ENCODE peak calls at places on chromosome 13, in four cellular contexts. D is stimulated activated CD4-positive, alpha-beta T cell treated with anti-CD3 and anti-CD28 coated beads, Interleukin-15, amount 100 ng/mL, for 1 hour; C is choroid plexus epithelial cell; J is left cardiac atrium. W is an unnamed sample.

GRCh38 chr13:23859904-23860303 is 29.3 kb downstream of the MIPEP start:
- DNase-seq in D (no peak), C (no peak), J (no peak), W (no peak)

GRCh38 chr13:114105351-114106225 is 26.8 kb downstream of the RASA3 start:
- DNase-seq in C (peak; percentile 52), D (no peak), J (peak; percentile 23), W (no peak)

GRCh38 chr13:114145722-114146121 is 13.3 kb upstream of the RASA3 start:
- DNase-seq in C (no peak), D (no peak), J (no peak), W (no peak)

GRCh38 chr13:40483601-40484000 is 182.8 kb downstream of the FOXO1 start:
- DNase-seq in J (no peak), D (no peak), C (no peak), W (no peak)

GRCh38 chr13:51032831-51033230 is 78.2 kb downstream of the C13orf42 start:
- DNase-seq in C (no peak), J (no peak), D (no peak), W (no peak)

GRCh38 chr13:31860002-31860401 is 120.7 kb downstream of the RXFP2 start:
- DNase-seq in C (no peak), J (no peak), D (no peak), W (no peak)

GRCh38 chr13:101424381-101425155 is 8.3 kb upstream of the NALCN start:
- DNase-seq in D (no peak), C (peak; percentile 30), J (peak; percentile 28), W (no peak)

GRCh38 chr13:76822691-76823267 is 63.4 kb downstream of the KCTD12 start:
- DNase-seq in J (no peak), D (no peak), C (peak; percentile 74), W (no peak)

GRCh38 chr13:49580980-49581680 is 4.2 kb downstream of the RCBTB1 start:
- DNase-seq in D (no peak), J (no peak), C (no peak), W (no peak)

GRCh38 chr13:102295316-102296048 is 106.4 kb downstream of the FGF14 start:
- DNase-seq in D (no peak), J (no peak), C (peak; percentile 73), W (no peak)

GRCh38 chr13:61685683-61686013 is 270.0 kb upstream of the PCDH20 start:
- DNase-seq in D (no peak), C (no peak), J (no peak), W (no peak)

GRCh38 chr13:42405665-42406390 is 133.9 kb downstream of the AKAP11 start:
- DNase-seq in J (no peak), D (peak; percentile 42), C (peak; percentile 77), W (no peak)

GRCh38 chr13:40141859-40142555 is 486.5 kb downstream of the COG6 start:
- DNase-seq in C (no peak), D (no peak), J (no peak), W (no peak)

GRCh38 chr13:44267966-44268365 is 105.7 kb upstream of the SERP2 start:
- DNase-seq in C (peak; percentile 77), D (no peak), J (no peak), W (no peak)

GRCh38 chr13:35785563-35786327 is 309.3 kb upstream of the MAB21L1 start:
- DNase-seq in J (no peak), D (no peak), C (no peak), W (no peak)

GRCh38 chr13:100872761-100873160 is 198.2 kb upstream of the TMTC4 start:
- DNase-seq in C (peak; percentile 73), D (no peak), J (no peak), W (no peak)

GRCh38 chr13:49259586-49259985 is 11.9 kb downstream of the CDADC1 start:
- DNase-seq in D (no peak), J (no peak), C (no peak), W (no peak)

GRCh38 chr13:51659276-51660127 is 75.2 kb downstream of the WDFY2 start:
- DNase-seq in J (no peak), C (peak; percentile 24), D (no peak), W (no peak)

GRCh38 chr13:79735228-79735627 is 254.3 kb downstream of the NDFIP2 start:
- DNase-seq in D (no peak), J (no peak), C (no peak), W (no peak)

GRCh38 chr13:44306401-44307192 is 67.0 kb upstream of the SERP2 start:
- DNase-seq in D (no peak), C (peak; percentile 89), J (peak; percentile 79), W (no peak)

GRCh38 chr13:21138561-21138960 is 37.8 kb downstream of the SKA3 start:
- DNase-seq in D (no peak), J (no peak), C (peak; percentile 32), W (no peak)

GRCh38 chr13:29594310-29594709 is 1.2 kb downstream of the SLC7A1 start:
- DNase-seq in C (peak; percentile 89), J (peak; percentile 45), D (peak; percentile 14), W (no peak)